ENCODE peak calls at places on chromosomes 4 and X, in four cellular contexts. O, Q, S and A are unnamed samples.

GRCh38 chrX:40062525-40063193 is 35.1 kb downstream of the BCOR start:
- DNase-seq in O (peak), Q (peak), S (no peak), A (no peak)

GRCh38 chr4:159549092-159549491 is 446.2 kb downstream of the RAPGEF2 start:
- DNase-seq in O (no peak), Q (no peak), S (no peak), A (no peak)

GRCh38 chr4:8724436-8725070 is 132.0 kb downstream of the CPZ start:
- DNase-seq in O (no peak), Q (no peak), S (no peak), A (no peak)

GRCh38 chr4:55503164-55503563 is 43.5 kb downstream of the CLOCK start:
- DNase-seq in O (no peak), Q (no peak), S (no peak), A (no peak)

GRCh38 chr4:183201331-183201730 is 102.3 kb downstream of the WWC2 start:
- DNase-seq in O (no peak), Q (no peak), S (no peak), A (no peak)

GRCh38 chrX:24392709-24393108 is 32.3 kb downstream of the SUPT20HL1 start:
- DNase-seq in O (no peak), Q (no peak), S (no peak), A (no peak)

GRCh38 chrX:3576886-3577516 is 136.4 kb downstream of the PRKX start:
- DNase-seq in O (no peak), Q (no peak), S (no peak), A (no peak)

GRCh38 chr4:44210750-44211149 is 237.9 kb downstream of the KCTD8 start:
- DNase-seq in O (no peak), Q (no peak), S (no peak), A (no peak)

GRCh38 chr4:6221851-6222760 is 21.8 kb upstream of the JAKMIP1 start:
- DNase-seq in O (peak), Q (peak), S (no peak), A (no peak)

GRCh38 chr4:123411976-123412589 is 15.5 kb downstream of the SPRY1 start:
- DNase-seq in O (no peak), Q (no peak), S (no peak), A (no peak)

GRCh38 chrX:134631404-134632346 is 26.6 kb downstream of the PLAC1 start:
- DNase-seq in O (no peak), Q (peak), S (no peak), A (no peak)

GRCh38 chrX:138710311-138710791 is 1.2 kb downstream of the FGF13 start:
- DNase-seq in O (no peak), Q (no peak), S (no peak), A (no peak)

GRCh38 chr4:32135642-32136041 is 1415.5 kb downstream of the PCDH7 start:
- DNase-seq in O (no peak), Q (no peak), S (no peak), A (no peak)

GRCh38 chrX:10121787-10122186 is 35.0 kb upstream of the CLCN4 start:
- DNase-seq in O (no peak), Q (no peak), S (no peak), A (no peak)

GRCh38 chrX:39445336-39445735 is 644.1 kb downstream of the MID1IP1 start:
- DNase-seq in O (no peak), Q (peak), S (no peak), A (no peak)

GRCh38 chr4:100593933-100594332 is 76.1 kb upstream of the EMCN start:
- DNase-seq in O (no peak), Q (no peak), S (no peak), A (no peak)

GRCh38 chr4:153809916-153810810 is 21.3 kb upstream of the SFRP2 start:
- DNase-seq in O (no peak), Q (no peak), S (no peak), A (no peak)

GRCh38 chr4:77821775-77822174 is 2.6 kb upstream of the CNOT6L start:
- DNase-seq in O (no peak), Q (no peak), S (no peak), A (no peak)

GRCh38 chrX:49003696-49004095 is 1.6 kb upstream of the GRIPAP1 start:
- DNase-seq in O (no peak), Q (no peak), S (no peak), A (no peak)

GRCh38 chrX:69117876-69118526 is 47.3 kb downstream of the PJA1 start:
- DNase-seq in O (no peak), Q (no peak), S (no peak), A (no peak)

GRCh38 chr4:21139327-21139726 is 439.1 kb downstream of the PACRGL start:
- DNase-seq in O (no peak), Q (no peak), S (no peak), A (no peak)

GRCh38 chrX:13029341-13029740 is 15.1 kb downstream of the FAM9C start:
- DNase-seq in O (no peak), Q (no peak), S (no peak), A (no peak)

GRCh38 chrX:139924069-139924695 is 8.7 kb downstream of the ATP11C start:
- DNase-seq in O (no peak), Q (no peak), S (no peak), A (no peak)

GRCh38 chr4:182554736-182555135 is 311.5 kb downstream of the TENM3 start:
- DNase-seq in O (no peak), Q (no peak), S (no peak), A (no peak)

GRCh38 chrX:133444952-133445831 is 29.9 kb upstream of the GPC4 start:
- DNase-seq in O (no peak), Q (no peak), S (no peak), A (no peak)

GRCh38 chr4:2947926-2948325 is 15.3 kb downstream of the NOP14 start:
- DNase-seq in O (no peak), Q (no peak), S (no peak), A (no peak)

GRCh38 chr4:70544279-70544870 is 26.0 kb downstream of the AMTN start:
- DNase-seq in O (no peak), Q (no peak), S (no peak), A (no peak)

GRCh38 chrX:18875256-18875878 is 108.5 kb downstream of the PHKA2 start:
- DNase-seq in O (no peak), Q (peak), S (no peak), A (no peak)